ENCODE peak calls at places on chromosomes 4 and X, in five cellular contexts. P is endothelial cell, U is prostate gland, Y is Calu3, B is HFFc6. K is an unnamed sample.

GRCh38 chr4:55765070-55765469 is 54.5 kb upstream of the EXOC1L start:
- DNase-seq in P (no peak), U (no peak), Y (no peak), B (no peak), K (no peak)

GRCh38 chr4:74161676-74162450 is 3.9 kb downstream of the MTHFD2L start:
- DNase-seq in P (no peak), U (no peak), Y (no peak), B (peak), K (no peak)

GRCh38 chr4:1720163-1720983 is 750 bp downstream of the TMEM129 start:
- DNase-seq in P (peak), U (peak), Y (peak), B (peak), K (peak)

GRCh38 chrX:33078273-33078672 is 133.1 kb downstream of the DMD start:
- DNase-seq in P (no peak), U (no peak), Y (no peak), B (no peak), K (no peak)

GRCh38 chr4:125316781-125317525 is 2.2 kb downstream of the FAT4 start:
- DNase-seq in P (peak), U (no peak), Y (peak), B (peak), K (peak)

GRCh38 chr4:8586671-8587468 is 5.7 kb upstream of the CPZ start:
- DNase-seq in P (no peak), U (no peak), Y (peak), B (no peak), K (no peak)

GRCh38 chr4:127852661-127853060 is 28.0 kb upstream of the PLK4 start:
- DNase-seq in P (no peak), U (no peak), Y (no peak), B (no peak), K (no peak)

GRCh38 chrX:102765217-102765616 is 44.7 kb downstream of the GPRASP3 start:
- DNase-seq in P (no peak), U (no peak), Y (no peak), B (peak), K (no peak)

GRCh38 chr4:48262926-48263325 is 6.7 kb downstream of the TEC start:
- DNase-seq in P (no peak), U (no peak), Y (no peak), B (peak), K (no peak)

GRCh38 chr4:168790898-168791297 is 219.2 kb downstream of the CBR4 start:
- DNase-seq in P (no peak), U (no peak), Y (no peak), B (no peak), K (no peak)

GRCh38 chr4:151604238-151604637 is 156.6 kb downstream of the GATB start:
- DNase-seq in P (no peak), U (no peak), Y (no peak), B (peak), K (no peak)
- TF ChIP-seq CTCF in P (peak), U (peak), Y (no peak), B (peak), K (peak)

GRCh38 chr4:3045500-3045850 is 28.9 kb downstream of the HTT-AS start:
- DNase-seq in P (no peak), U (no peak), Y (peak), B (peak), K (no peak)
- TF ChIP-seq CTCF in P (no peak), U (no peak), Y (no peak), B (no peak), K (no peak)

DNA sequence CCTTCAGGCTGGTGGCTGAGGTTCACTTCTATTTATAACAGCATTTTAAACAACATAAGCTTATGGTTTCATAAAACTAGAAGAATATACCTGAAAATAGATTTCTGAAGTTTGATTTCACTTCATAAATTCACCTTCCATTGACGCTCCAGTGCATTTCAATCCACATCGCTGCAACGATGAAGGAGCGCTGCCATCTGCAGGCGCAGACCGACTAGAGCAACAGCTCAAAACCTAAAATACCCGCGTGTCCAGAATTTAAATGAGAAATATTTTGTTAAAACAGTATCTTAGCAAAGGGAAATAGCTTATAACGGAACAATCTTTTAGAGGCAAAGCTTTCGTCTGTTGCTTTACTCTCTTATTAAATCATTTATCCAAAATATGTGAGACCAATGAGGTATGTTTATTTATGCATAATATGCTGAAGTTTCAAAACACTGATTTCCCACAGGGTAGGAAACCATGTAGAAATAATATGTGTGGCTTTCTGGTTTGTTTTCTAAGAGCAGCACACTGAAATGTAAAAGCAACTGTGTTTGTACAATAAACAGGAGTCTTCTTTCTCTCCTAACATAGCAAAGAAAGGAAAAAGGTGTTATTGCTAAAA is 816.4 kb upstream of the FRG1 start:
- DNase-seq in P (peak), U (no peak), Y (peak), B (peak), K (no peak)
- TF ChIP-seq CTCF in P (peak), U (peak), Y (peak), B (peak), K (no peak)

GRCh38 chr4:118034061-118034785 is at the start of gene NDST3:
- DNase-seq in P (peak), U (peak), Y (peak), B (peak), K (peak)
- TF ChIP-seq CTCF in P (peak), U (peak), Y (peak), B (peak), K (no peak)

DNA sequence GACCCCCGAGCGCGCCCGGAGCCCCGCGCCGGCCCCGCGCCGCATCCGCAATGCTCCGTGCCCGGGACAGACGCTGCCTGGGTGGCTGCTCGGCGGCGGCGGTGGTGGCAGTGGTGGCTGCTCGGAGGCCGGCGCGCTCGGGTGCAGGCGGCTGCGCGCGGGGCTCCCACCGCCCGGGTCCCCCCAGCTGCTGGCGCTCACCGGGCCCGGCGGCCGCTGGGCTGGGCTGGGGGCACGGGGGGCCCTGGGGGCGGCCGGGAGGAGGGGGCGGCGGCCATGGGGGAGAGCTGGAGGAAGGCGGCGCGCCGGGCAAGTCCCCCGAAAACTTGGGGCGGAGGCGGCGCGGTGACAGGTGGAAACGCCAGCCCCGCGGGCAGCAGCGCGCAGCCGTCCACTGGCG is 83.4 kb upstream of the DHRSX start:
- DNase-seq in P (peak), U (no peak), Y (no peak), B (no peak), K (no peak)
- TF ChIP-seq CTCF in P (no peak), U (no peak), Y (no peak), B (no peak), K (no peak)

GRCh38 chr4:185317880-185318279 is 77.8 kb downstream of the LRP2BP start:
- DNase-seq in P (no peak), U (no peak), Y (no peak), B (no peak), K (no peak)
- TF ChIP-seq CTCF in P (no peak), U (no peak), Y (no peak), B (peak), K (no peak)

DNA sequence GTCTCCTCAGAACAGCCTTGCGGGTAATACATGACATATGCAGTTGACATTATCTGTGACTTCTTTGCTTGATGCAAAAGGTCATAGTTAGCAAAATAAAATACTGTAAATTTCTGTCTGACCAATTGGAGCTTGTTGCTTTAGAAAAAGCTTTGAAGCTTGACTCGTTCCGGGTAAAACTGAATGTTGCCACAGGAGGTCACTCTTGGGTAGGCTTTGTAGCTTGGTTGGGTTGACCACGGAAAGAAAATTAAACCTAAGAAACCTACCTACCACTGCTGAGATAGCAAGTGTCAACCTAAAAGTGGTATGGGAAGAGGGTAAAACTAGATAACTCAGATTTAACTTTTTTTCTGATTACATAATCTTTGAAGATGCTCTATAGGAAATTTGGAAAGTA is 23.2 kb downstream of the PRPS2 start:
- DNase-seq in P (peak), U (peak), Y (peak), B (peak), K (no peak)
- TF ChIP-seq CTCF in P (peak), U (peak), Y (peak), B (peak), K (peak)

DNA sequence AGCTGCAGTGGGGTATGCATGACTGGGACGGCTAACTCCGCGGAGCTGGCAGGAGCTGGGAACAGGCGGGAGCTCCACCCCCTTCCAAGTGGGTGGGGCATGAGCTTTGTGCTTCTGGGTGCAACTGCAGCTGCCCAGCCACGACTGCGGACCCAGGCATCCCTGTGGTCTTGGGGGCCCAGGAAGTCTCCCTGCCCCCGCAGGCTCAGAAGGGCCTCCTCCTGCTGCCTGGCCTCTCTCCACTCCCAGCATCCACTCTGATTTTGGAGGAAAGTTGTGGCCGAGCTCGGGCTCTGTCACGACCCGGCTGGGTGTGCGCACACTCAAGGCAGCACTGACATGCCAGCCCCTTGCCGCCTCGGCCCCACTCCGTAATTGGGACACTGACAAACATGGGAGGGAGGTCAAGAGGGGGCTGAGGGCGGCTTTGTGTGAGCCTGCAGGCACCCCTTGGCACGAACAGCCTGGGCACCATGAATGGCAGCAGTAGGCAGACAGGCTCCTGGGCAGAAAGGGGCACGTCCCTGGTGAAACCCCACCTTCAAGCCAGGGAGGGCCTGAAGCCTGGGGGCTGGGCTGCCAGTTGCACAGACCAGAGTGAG is 822.6 kb downstream of the GLUD2 start:
- DNase-seq in P (no peak), U (no peak), Y (no peak), B (no peak), K (no peak)
- TF ChIP-seq CTCF in P (no peak), U (no peak), Y (no peak), B (no peak), K (no peak)

GRCh38 chr4:136690363-136690762 is 841.9 kb downstream of the PCDH18 start:
- DNase-seq in P (no peak), U (no peak), Y (no peak), B (no peak), K (no peak)

GRCh38 chr4:136691607-136692006 is 840.7 kb downstream of the PCDH18 start:
- DNase-seq in P (no peak), U (no peak), Y (no peak), B (no peak), K (no peak)

GRCh38 chr4:136687596-136687995 is 844.7 kb downstream of the PCDH18 start:
- DNase-seq in P (no peak), U (no peak), Y (no peak), B (no peak), K (no peak)

GRCh38 chr4:136687118-136687517 is 845.2 kb downstream of the PCDH18 start:
- DNase-seq in P (no peak), U (no peak), Y (no peak), B (no peak), K (no peak)
- TF ChIP-seq CTCF in P (no peak), U (no peak), Y (no peak), B (no peak), K (no peak)

K was measured in mesothelial cell of epicardium.